ENCODE peak calls at places on chromosome 15, in eight cellular contexts. F is lower lobe of right lung, B is H1, C is left ventricle myocardium inferior, A is GM10248, T is glutamatergic neuron, E is AG04450, X is fibroblast of mammary gland. Q is an unnamed sample.

GRCh38 chr15:63601026-63601726 is 4.0 kb downstream of the FBXL22 start:
- DNase-seq in E (no peak), B (no peak), C (peak; percentile 32), A (peak; percentile 41), F (peak; percentile 65), X (no peak), T (peak; percentile 52), Q (peak; percentile 46)

GRCh38 chr15:43531018-43531667 is 13.7 kb downstream of the MAP1A start:
- DNase-seq in F (no peak), C (no peak), A (no peak), X (no peak), B (no peak), E (no peak), T (no peak), Q (no peak)

GRCh38 chr15:35583863-35584528 is 38.0 kb upstream of the DPH6 start:
- DNase-seq in X (peak; percentile 44), C (no peak), F (no peak), B (no peak), A (no peak), T (no peak), E (no peak), Q (no peak)

GRCh38 chr15:47917881-47918280 is 200.6 kb downstream of the SEMA6D start:
- DNase-seq in X (no peak), F (no peak), E (no peak), B (no peak), C (no peak), A (no peak), T (no peak), Q (no peak)

GRCh38 chr15:76206325-76206976 is 104.8 kb downstream of the ETFA start:
- DNase-seq in X (peak; percentile 54), E (no peak), T (no peak), C (peak; percentile 85), F (peak; percentile 74), A (no peak), B (no peak), Q (no peak)

GRCh38 chr15:48373855-48374421 is 42.7 kb downstream of the DUT start:
- DNase-seq in B (no peak), F (peak; percentile 48), E (no peak), X (peak; percentile 91), A (no peak), C (peak; percentile 23), T (no peak), Q (no peak)

GRCh38 chr15:34603095-34603494 is 19.6 kb upstream of the GOLGA8B start:
- DNase-seq in F (no peak), A (no peak), T (no peak), C (no peak), X (peak; percentile 15), E (no peak), B (no peak), Q (no peak)

GRCh38 chr15:90425726-90426346 is 37.8 kb downstream of the IQGAP1 start:
- DNase-seq in A (no peak), E (no peak), T (no peak), X (no peak), B (no peak), C (no peak), F (no peak), Q (no peak)

GRCh38 chr15:100767002-100767825 is 112.4 kb upstream of the ALDH1A3 start:
- DNase-seq in E (no peak), C (no peak), X (no peak), F (no peak), A (peak; percentile 16), B (no peak), T (no peak), Q (no peak)

GRCh38 chr15:41043276-41043675 is 72.8 kb downstream of the INO80 start:
- DNase-seq in B (no peak), F (no peak), E (peak; percentile 15), X (peak; percentile 76), T (no peak), C (no peak), A (no peak), Q (no peak)

GRCh38 chr15:89121414-89121813 is 33.2 kb downstream of the ABHD2 start:
- DNase-seq in B (no peak), F (no peak), C (no peak), A (no peak), X (peak; percentile 34), E (no peak), T (no peak), Q (no peak)

GRCh38 chr15:73782339-73782979 is 29.3 kb upstream of the INSYN1 start:
- DNase-seq in B (no peak), F (no peak), A (no peak), T (no peak), C (no peak), X (no peak), E (no peak), Q (no peak)

GRCh38 chr15:73777741-73778140 is 24.6 kb upstream of the INSYN1 start:
- DNase-seq in B (no peak), T (no peak), A (no peak), F (no peak), C (no peak), X (no peak), E (no peak), Q (no peak)

GRCh38 chr15:73786518-73786917 is 33.4 kb upstream of the INSYN1 start:
- DNase-seq in C (peak; percentile 35), F (no peak), A (no peak), B (peak; percentile 56), E (no peak), T (no peak), X (no peak), Q (no peak)

GRCh38 chr15:73784299-73784698 is 31.1 kb upstream of the INSYN1 start:
- DNase-seq in B (no peak), E (no peak), X (no peak), A (no peak), T (no peak), F (no peak), C (no peak), Q (no peak)

DNA sequence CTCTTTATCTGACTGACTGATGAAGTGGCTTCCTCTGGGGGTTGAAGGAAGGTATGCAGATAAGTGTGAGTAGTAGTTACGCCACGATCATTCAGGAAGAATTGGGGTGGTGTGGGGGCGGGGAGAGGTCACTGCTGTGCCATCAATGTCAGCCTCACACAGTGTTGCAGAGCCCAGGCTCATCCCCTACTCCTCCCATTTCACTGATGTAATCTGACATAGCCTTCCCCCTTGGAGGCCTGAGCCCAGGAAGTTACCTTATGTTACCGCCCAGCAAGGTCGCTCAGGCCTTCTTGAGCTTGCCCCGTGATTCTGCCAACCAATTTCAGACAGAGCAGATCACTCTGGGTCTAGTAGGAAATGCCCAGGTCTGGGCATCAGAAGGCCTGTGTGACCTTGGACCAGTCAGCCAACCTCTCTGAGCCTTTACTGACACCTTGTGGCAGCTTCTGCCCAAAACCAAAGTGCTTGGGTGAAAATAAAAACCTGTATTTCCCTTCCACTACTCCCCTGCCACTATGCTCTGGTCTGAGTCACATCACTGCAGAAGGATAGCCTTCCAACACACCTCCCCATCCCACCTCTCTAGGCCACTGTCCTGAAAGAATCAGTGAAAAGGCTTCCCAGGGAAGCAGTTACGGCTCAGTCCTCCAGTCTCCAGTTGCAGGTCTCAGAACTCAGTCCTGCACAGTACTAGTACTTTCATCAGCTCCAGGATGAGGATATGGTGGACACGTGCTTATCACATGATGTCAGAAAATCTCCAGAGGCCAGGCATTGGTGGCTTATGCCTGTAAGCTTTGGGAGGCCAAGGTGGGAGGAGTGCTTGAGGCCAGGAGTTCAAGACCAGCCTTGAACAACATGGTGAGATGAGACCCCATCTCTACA is 28.1 kb upstream of the INSYN1 start:
- DNase-seq in A (no peak), B (no peak), E (no peak), X (peak; percentile 45), C (no peak), T (no peak), F (peak; percentile 12), Q (no peak)
- TF ChIP-seq CTCF in A (no peak), B (peak; percentile 73), E (peak; percentile 33), X (peak; percentile 54), C (peak; percentile 34), T (no peak), F (peak; percentile 28), Q (no peak)

DNA sequence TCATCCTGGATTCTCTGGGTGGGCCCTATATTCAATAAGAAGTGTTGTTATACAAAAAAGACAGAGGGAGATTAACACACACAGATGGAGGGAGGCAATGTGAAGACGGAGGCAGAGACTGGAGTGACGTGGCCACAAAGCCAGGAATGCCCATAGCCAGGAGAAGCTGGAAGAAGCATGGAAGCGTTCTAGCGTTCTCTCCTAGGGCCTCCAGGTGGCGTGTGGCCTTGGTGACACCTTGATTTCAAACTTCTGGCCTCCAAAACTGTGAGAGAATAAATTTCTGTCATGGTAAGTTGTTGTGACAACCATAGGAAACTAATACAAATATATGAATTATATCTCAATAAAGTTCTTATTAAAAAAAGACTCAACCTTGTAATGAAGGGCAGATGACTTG is 21.3 kb downstream of the THBS1 start:
- DNase-seq in X (no peak), B (no peak), C (no peak), E (no peak), A (no peak), F (no peak), T (no peak), Q (no peak)
- TF ChIP-seq CTCF in X (peak; percentile 6), B (peak; percentile 53), C (no peak), E (peak; percentile 12), A (no peak), F (no peak), T (no peak), Q (no peak)

DNA sequence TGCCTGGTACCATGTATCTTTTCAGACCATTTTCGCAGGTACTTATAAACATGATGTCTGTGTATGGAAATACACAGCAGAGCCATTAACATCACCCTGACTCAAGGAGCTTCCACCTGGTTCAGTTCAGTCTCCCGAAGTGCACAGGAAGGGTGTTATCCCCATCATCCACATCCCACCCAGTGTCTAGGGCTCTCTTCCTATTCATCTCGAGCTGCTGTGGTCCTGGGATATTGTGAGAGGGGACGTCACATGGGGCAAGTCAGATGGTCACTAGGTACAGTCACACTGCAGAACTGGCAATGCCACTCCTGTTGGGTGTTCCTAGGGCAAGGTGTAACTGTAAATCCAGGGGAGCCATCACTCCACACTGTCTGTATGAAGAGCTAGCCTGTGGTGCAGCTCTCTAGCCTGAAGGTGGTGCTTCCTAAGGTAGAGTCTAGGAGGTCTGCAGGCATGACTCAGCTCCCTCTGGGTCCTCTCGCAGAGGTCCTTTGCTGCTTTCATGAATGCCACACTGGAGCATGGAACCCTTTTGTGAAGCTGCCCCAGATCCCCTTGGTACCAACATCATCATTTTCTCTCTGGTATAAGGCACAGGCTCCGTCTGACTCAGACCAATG is 13.9 kb downstream of the ISLR2 start:
- DNase-seq in X (no peak), B (no peak), F (no peak), E (no peak), C (no peak), A (no peak), T (no peak), Q (no peak)
- TF ChIP-seq CTCF in X (no peak), B (peak; percentile 36), F (no peak), E (no peak), C (no peak), A (peak; percentile 8), T (no peak), Q (no peak)

DNA sequence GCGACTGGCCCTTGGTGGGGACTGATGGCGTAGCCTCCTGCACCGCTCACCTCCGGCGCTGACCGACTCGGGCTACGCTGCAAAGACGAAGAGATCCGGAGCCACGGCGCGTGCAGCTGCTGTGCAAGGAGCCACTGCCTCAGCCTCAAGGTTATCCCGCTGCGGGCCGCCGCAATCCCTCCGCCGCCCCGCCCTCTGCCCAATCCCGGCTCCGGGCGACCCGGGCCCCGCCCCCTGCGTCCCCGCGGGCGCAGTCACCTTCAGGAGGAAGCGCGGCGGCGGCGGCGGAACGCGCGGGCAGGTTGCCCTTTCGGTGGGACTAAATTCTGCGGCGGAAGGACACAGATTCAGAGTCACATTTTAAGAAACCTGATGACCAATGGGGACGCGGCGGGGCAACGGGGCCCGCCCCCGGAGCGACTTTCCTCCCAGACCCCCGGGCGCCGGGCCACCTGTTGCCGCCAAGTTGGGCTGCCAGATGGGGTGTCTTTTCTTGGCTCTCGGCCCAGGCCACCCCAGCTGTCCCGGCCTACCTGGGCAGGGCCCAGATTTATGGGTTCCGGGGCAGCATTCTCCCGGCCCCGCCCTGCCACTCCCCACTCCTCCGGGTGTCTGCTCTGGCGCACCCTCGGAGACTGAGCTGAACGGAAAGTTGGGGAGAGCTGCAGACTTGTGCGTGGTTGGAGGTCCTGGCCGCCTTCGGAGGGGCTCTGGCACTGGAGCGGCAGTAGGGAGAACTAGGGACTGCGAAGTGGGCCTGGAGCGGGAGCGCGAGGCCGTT is at the start of gene PKM:
- DNase-seq in E (peak; percentile 91), F (peak; percentile 98), X (peak; percentile 97), T (peak; percentile 98), A (peak; percentile 93), B (peak; percentile 95), C (peak; percentile 96), Q (peak; percentile 77)
- TF ChIP-seq CTCF in E (no peak), F (no peak), X (no peak), T (no peak), A (no peak), B (no peak), C (no peak), Q (no peak)